ENCODE peak calls at places on chromosome 13, in eight cellular contexts. X is NB4, D is HAP-1, Q is fibroblast of pulmonary artery, J is NCI-H1048, K is renal cortical epithelial cell, F is hypothalamus, G is NCI-H1694 treated with DMSO at 0.1 percent for 48 hours. E is an unnamed sample.

GRCh38 chr13:30731658-30732390 is 3.5 kb upstream of the ALOX5AP start:
- DNase-seq in X (no peak), D (no peak), Q (no peak), J (no peak), K (no peak), F (no peak), G (no peak), E (no peak)

GRCh38 chr13:95541911-95542484 is 10.5 kb upstream of the CLDN10 start:
- DNase-seq in X (no peak), D (no peak), Q (no peak), J (no peak), K (no peak), F (no peak), G (no peak), E (no peak)

GRCh38 chr13:98285852-98286594 is 109.0 kb upstream of the RNF113B start:
- DNase-seq in X (no peak), D (no peak), Q (no peak), J (no peak), K (no peak), F (no peak), G (peak), E (no peak)

GRCh38 chr13:114324334-114324733 is 10.0 kb downstream of the CHAMP1 start:
- DNase-seq in X (no peak), D (no peak), Q (no peak), J (no peak), K (no peak), F (no peak), G (no peak), E (no peak)

GRCh38 chr13:110944121-110944967 is 29.5 kb upstream of the ANKRD10 start:
- DNase-seq in X (peak), D (no peak), Q (peak), J (no peak), K (peak), F (no peak), G (no peak), E (peak)

GRCh38 chr13:60990032-60990733 is 425.5 kb downstream of the PCDH20 start:
- DNase-seq in X (peak), D (no peak), Q (no peak), J (no peak), K (no peak), F (no peak), G (no peak), E (no peak)

GRCh38 chr13:71865858-71866172 is 1.2 kb downstream of the DACH1 start:
- DNase-seq in X (peak), D (no peak), Q (no peak), J (no peak), K (no peak), F (no peak), G (peak), E (no peak)

GRCh38 chr13:98548230-98548629 is 28.7 kb downstream of the STK24 start:
- DNase-seq in X (no peak), D (no peak), Q (no peak), J (no peak), K (no peak), F (no peak), G (no peak), E (no peak)

GRCh38 chr13:79898996-79899395 is 418.0 kb downstream of the NDFIP2 start:
- DNase-seq in X (no peak), D (no peak), Q (no peak), J (no peak), K (no peak), F (no peak), G (no peak), E (no peak)

E was measured in adipocyte.